ENCODE peak calls at places on chromosomes 3 and 15, in five cellular contexts. V, S, Y, Q and X are unnamed samples.

GRCh38 chr3:144011251-144011799 is 39.7 kb downstream of the DIPK2A start:
- DNase-seq in S (peak), V (peak), Q (no peak), Y (no peak), X (no peak)

GRCh38 chr15:80034633-80035032 is 24.8 kb upstream of the ZFAND6 start:
- DNase-seq in V (no peak), Y (no peak), Q (no peak), S (no peak), X (no peak)

GRCh38 chr15:99092554-99093172 is 12.2 kb upstream of the SYNM start:
- DNase-seq in Y (no peak), Q (no peak), V (no peak), S (no peak), X (no peak)

GRCh38 chr3:59886790-59887189 is 837.0 kb upstream of the CFAP20DC start:
- DNase-seq in Y (no peak), S (no peak), Q (no peak), V (peak), X (no peak)

GRCh38 chr3:48695113-48695753 is 9.5 kb upstream of the NCKIPSD start:
- DNase-seq in S (peak), Q (no peak), V (peak), Y (peak), X (peak)

GRCh38 chr3:140629351-140630137 is 48.3 kb upstream of the TRIM42 start:
- DNase-seq in V (peak), Y (no peak), Q (peak), S (peak), X (peak)

GRCh38 chr3:169404491-169404890 is 259.0 kb downstream of the MECOM start:
- DNase-seq in Y (peak), V (no peak), S (no peak), Q (no peak), X (no peak)

GRCh38 chr3:50365080-50365841 is 5.9 kb upstream of the TMEM115 start:
- DNase-seq in S (peak), V (peak), Y (peak), Q (peak), X (peak)

GRCh38 chr3:134754768-134755559 is 40.1 kb upstream of the EPHB1 start:
- DNase-seq in V (peak), S (peak), Q (no peak), Y (peak), X (peak)

GRCh38 chr15:25568751-25569150 is 129.9 kb upstream of the UBE3A start:
- DNase-seq in Q (no peak), V (peak), S (no peak), Y (no peak), X (no peak)

GRCh38 chr3:67524046-67524445 is 130.4 kb downstream of the SUCLG2 start:
- DNase-seq in S (peak), V (peak), Q (no peak), Y (no peak), X (no peak)

GRCh38 chr3:160023476-160023875 is 34.8 kb downstream of the IL12A start:
- DNase-seq in S (peak), Q (no peak), V (no peak), Y (no peak), X (no peak)

GRCh38 chr3:117455782-117456181 is 746.2 kb downstream of the TUSC7 start:
- DNase-seq in Q (no peak), V (no peak), S (no peak), Y (no peak), X (no peak)

GRCh38 chr3:45628746-45629145 is 34.2 kb downstream of the LIMD1 start:
- DNase-seq in Y (no peak), Q (no peak), S (peak), V (no peak), X (no peak)

GRCh38 chr3:82087958-82088357 is 326.5 kb upstream of the GBE1 start:
- DNase-seq in Y (no peak), S (peak), V (peak), Q (no peak), X (peak)

GRCh38 chr3:150216041-150216811 is 191.9 kb upstream of the TSC22D2 start:
- DNase-seq in Q (no peak), S (peak), V (peak), Y (peak), X (peak)

GRCh38 chr15:95319242-95319641 is 1011.3 kb upstream of the NR2F2 start:
- DNase-seq in Y (no peak), V (no peak), S (no peak), Q (no peak), X (no peak)

GRCh38 chr3:64667887-64668581 is 19.8 kb downstream of the ADAMTS9 start:
- DNase-seq in S (no peak), Q (no peak), Y (no peak), V (no peak), X (no peak)

GRCh38 chr15:35442734-35443133 is 103.2 kb downstream of the DPH6 start:
- DNase-seq in S (no peak), V (no peak), Q (no peak), Y (no peak), X (no peak)

GRCh38 chr15:35436422-35436821 is 109.5 kb downstream of the DPH6 start:
- DNase-seq in Q (no peak), Y (no peak), V (no peak), S (no peak), X (no peak)

GRCh38 chr15:35440265-35440664 is 105.7 kb downstream of the DPH6 start:
- DNase-seq in V (no peak), Q (no peak), Y (no peak), S (no peak), X (no peak)

GRCh38 chr15:35439291-35439690 is 106.7 kb downstream of the DPH6 start:
- DNase-seq in Y (no peak), S (peak), Q (no peak), V (peak), X (no peak)

GRCh38 chr15:35437157-35437556 is 108.8 kb downstream of the DPH6 start:
- DNase-seq in S (peak), V (peak), Q (no peak), Y (peak), X (peak)
- H2AFZ ChIP-seq in S (no peak), V (no peak), Q (no peak), Y (no peak), X (no peak)

GRCh38 chr15:90389513-90389912 is 1.5 kb downstream of the IQGAP1 start:
- DNase-seq in Y (no peak), V (no peak), S (no peak), Q (no peak), X (no peak)

GRCh38 chr15:90393040-90393439 is 5.0 kb downstream of the IQGAP1 start:
- DNase-seq in Y (no peak), V (no peak), Q (no peak), S (no peak), X (no peak)

GRCh38 chr15:90386221-90386620 is 1.8 kb upstream of the IQGAP1 start:
- DNase-seq in Y (no peak), Q (no peak), V (no peak), S (no peak), X (no peak)

GRCh38 chr15:90387534-90388461 is at the start of gene IQGAP1:
- DNase-seq in Y (peak), S (peak), V (peak), Q (peak), X (peak)

GRCh38 chr15:90388462-90389182 is 580 bp downstream of the IQGAP1 start:
- DNase-seq in S (peak), Q (no peak), V (peak), Y (peak), X (peak)
- H2AFZ ChIP-seq in S (peak), Q (peak), V (no peak), Y (peak), X (peak)

DNA sequence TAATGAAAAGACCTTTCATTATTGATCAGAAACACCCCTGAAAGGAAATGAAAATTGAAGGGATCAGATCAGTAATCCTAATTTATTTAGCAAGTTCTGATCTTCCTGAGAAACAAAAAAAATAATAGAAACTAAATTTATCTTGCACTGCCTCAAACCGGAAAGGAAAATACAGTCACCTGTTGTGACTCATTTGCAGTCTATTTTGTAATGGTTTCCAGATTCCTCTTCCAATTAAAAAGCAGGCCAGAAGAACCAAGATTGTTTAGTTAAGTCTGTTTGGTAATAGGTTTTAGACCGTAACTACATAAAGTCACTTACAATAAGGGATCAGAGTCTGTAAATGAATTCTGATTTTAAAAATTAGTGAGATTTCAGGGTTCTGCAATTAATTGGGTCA is 49.7 kb upstream of the ATOSA start:
- DNase-seq in V (peak), S (peak), Y (no peak), Q (no peak), X (peak)
- H2AFZ ChIP-seq in V (no peak), S (no peak), Y (no peak), Q (peak), X (no peak)

GRCh38 chr15:77546050-77546501 is 86.6 kb downstream of the LINGO1 start:
- DNase-seq in V (peak), Q (peak), S (peak), Y (no peak), X (peak)
- H2AFZ ChIP-seq in V (no peak), Q (no peak), S (peak), Y (no peak), X (peak)

GRCh38 chr3:13648060-13648743 is 99.3 kb downstream of the FBLN2 start:
- DNase-seq in Q (peak), V (peak), Y (peak), S (peak), X (peak)
- H2AFZ ChIP-seq in Q (peak), V (no peak), Y (peak), S (peak), X (no peak)

DNA sequence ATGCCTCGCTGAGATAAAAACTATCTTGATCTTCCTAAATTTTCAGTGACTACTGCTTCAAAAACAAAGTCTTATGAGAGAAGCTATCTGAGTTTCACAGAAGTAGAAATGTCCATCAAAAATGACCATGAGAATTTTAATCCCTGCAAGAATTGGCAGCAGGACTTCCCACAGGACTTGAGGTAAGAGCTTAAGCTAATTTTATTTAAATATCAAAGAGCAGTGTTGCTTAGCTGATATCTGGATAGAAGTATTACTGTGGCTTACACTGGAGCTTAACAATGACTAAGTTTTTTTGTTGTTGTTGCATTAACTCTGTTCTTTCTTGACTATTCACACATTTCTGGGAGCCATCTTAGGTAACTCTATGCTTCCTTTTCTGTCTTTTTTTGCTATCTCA is 60.8 kb upstream of the EPHA3 start:
- DNase-seq in S (no peak), V (no peak), Y (no peak), Q (no peak), X (no peak)
- H2AFZ ChIP-seq in S (no peak), V (no peak), Y (peak), Q (no peak), X (no peak)

GRCh38 chr3:179067291-179067690 is 4.3 kb downstream of the ZMAT3 start:
- DNase-seq in Q (no peak), Y (no peak), V (no peak), S (no peak), X (no peak)

GRCh38 chr3:179067839-179068238 is 3.8 kb downstream of the ZMAT3 start:
- DNase-seq in S (no peak), Q (no peak), Y (no peak), V (no peak), X (peak)

GRCh38 chr3:179071161-179071568 is 444 bp downstream of the ZMAT3 start:
- DNase-seq in Y (no peak), V (peak), Q (no peak), S (peak), X (peak)

GRCh38 chr3:179069762-179070390 is 1.7 kb downstream of the ZMAT3 start:
- DNase-seq in Y (no peak), S (peak), Q (no peak), V (peak), X (peak)

GRCh38 chr3:179068779-179069530 is 2.7 kb downstream of the ZMAT3 start:
- DNase-seq in Q (no peak), S (peak), V (no peak), Y (peak), X (peak)
- H2AFZ ChIP-seq in Q (no peak), S (no peak), V (no peak), Y (no peak), X (no peak)

DNA sequence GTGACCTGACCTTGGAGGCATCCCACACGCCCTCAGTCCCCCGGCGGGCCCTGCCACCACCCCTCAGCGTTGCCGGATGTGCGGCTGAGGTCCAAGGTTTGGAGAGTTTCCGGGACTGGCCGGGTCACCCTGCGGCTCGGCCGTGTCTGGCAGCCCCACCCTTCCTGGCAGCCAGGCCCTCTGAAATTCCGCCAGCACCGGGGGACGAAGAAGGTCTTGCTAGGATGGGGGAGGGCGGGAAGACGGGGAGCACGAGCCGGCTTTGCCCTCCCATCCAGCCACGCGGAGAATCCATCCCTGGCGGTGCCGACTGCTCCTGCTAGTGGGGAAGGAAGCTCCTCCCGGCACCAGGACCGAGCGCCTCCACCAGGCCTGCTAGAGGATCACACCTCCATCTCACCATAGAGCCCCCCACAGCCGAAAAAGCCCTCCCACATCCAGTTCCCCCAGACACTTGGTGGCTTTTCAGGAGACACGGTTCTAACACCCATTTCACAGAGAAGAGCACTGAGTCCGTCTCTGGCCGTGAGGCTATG is 81.5 kb downstream of the CPN2 start:
- DNase-seq in S (no peak), Y (peak), V (peak), Q (no peak), X (peak)
- H2AFZ ChIP-seq in S (peak), Y (peak), V (peak), Q (no peak), X (peak)

GRCh38 chr15:38658431-38658830 is 93.8 kb upstream of the RASGRP1 start:
- DNase-seq in Q (no peak), V (no peak), Y (no peak), S (no peak), X (no peak)

GRCh38 chr15:38665586-38665985 is 101.0 kb upstream of the RASGRP1 start:
- DNase-seq in V (no peak), S (no peak), Q (no peak), Y (no peak), X (no peak)

GRCh38 chr15:38662398-38662797 is 97.8 kb upstream of the RASGRP1 start:
- DNase-seq in Y (no peak), V (no peak), Q (no peak), S (no peak), X (no peak)

GRCh38 chr15:38662805-38663204 is 98.2 kb upstream of the RASGRP1 start:
- DNase-seq in V (no peak), Q (no peak), Y (no peak), S (no peak), X (no peak)

DNA sequence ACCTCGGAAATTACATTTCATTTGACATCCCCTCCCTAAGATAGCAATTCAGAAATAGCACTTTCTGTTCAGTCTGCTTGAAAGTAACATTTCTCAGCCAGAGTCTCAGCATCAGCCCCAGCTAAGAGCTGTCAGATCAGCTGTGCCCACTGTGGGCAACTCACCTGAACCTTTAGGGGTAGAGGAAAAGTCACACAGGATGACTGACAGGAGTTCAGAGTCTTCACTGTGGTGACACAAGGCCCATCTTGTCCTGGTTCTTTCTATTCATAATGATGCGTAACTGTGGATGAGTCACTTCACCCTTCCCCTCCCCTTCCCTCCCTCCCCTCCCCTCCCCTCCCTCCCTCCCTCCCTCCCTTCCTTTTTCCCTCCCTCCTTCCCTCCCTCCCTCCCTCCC is 96.1 kb upstream of the RASGRP1 start:
- DNase-seq in Y (no peak), S (no peak), Q (no peak), V (no peak), X (no peak)
- H2AFZ ChIP-seq in Y (no peak), S (no peak), Q (no peak), V (no peak), X (no peak)